ENCODE peak calls at places on chromosomes 16 and 17, in seven cellular contexts. T is K562, I is HCT116, P is SK-N-SH, Z is GM12878, C is H1, Q is HepG2. B is an unnamed sample.

GRCh38 chr17:42403150-42403549 is 14.9 kb upstream of the STAT3 start:
- DNase-seq in T (peak; percentile 52), I (no peak), P (peak; percentile 58), Z (no peak), C (no peak), Q (no peak), B (peak; percentile 56)

GRCh38 chr16:23027386-23027785 is 121.9 kb downstream of the USP31 start:
- DNase-seq in T (no peak), I (no peak), P (no peak), Z (no peak), C (no peak), Q (no peak), B (no peak)

GRCh38 chr17:50363217-50364060 is 9.5 kb downstream of the MRPL27 start:
- DNase-seq in T (no peak), I (no peak), P (peak; percentile 82), Z (no peak), C (peak; percentile 71), Q (peak; percentile 46), B (no peak)

GRCh38 chr17:17445925-17446665 is 30.7 kb upstream of the MED9 start:
- DNase-seq in T (no peak), I (peak; percentile 76), P (no peak), Z (no peak), C (no peak), Q (peak; percentile 98), B (peak; percentile 92)

GRCh38 chr16:609984-610383 is 20.1 kb downstream of the RAB40C start:
- DNase-seq in T (no peak), I (no peak), P (no peak), Z (no peak), C (no peak), Q (no peak), B (no peak)

GRCh38 chr16:11290102-11290893 is 9.2 kb upstream of the PRM1 start:
- DNase-seq in T (no peak), I (no peak), P (no peak), Z (no peak), C (no peak), Q (no peak), B (no peak)

GRCh38 chr17:5585814-5586558 is 1.7 kb upstream of the NLRP1 start:
- DNase-seq in T (peak; percentile 5), I (no peak), P (no peak), Z (peak; percentile 51), C (no peak), Q (no peak), B (peak; percentile 30)

GRCh38 chr16:4991754-4992153 is 33.6 kb downstream of the SEC14L5 start:
- DNase-seq in T (no peak), I (no peak), P (no peak), Z (no peak), C (no peak), Q (no peak), B (no peak)

GRCh38 chr17:52148969-52149351 is 9.6 kb downstream of the CA10 start:
- DNase-seq in T (no peak), I (no peak), P (no peak), Z (no peak), C (no peak), Q (no peak), B (no peak)

GRCh38 chr17:39606434-39607056 is 1.2 kb downstream of the NEUROD2 start:
- DNase-seq in T (no peak), I (no peak), P (no peak), Z (no peak), C (no peak), Q (no peak), B (peak; percentile 61)

DNA sequence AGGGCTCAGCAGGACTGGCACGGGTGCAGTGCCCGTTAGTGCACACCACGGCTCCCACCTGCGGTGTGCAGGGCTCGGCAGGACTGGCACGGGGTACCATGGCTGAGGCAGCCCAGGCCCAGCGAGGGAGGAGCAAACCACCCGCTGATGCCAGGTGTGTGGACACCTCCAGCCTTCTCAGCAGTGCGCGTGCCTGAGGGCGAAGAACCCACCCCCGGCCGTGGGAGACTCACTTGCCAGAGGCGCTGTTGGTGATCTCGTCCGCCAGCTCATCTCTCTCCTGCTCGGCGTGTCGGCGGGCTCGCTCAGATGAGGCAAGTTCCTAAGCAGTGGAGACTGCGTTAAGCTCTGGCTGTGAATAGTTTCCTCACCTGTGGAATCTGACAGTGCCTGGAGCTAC is 45.4 kb downstream of the NDEL1 start:
- DNase-seq in T (no peak), I (no peak), P (no peak), Z (no peak), C (no peak), Q (no peak), B (peak; percentile 26)
- TF ChIP-seq JUND in T (no peak), I (no peak), P (no peak), Z (no peak), C (no peak), Q (no peak), B (no peak)

DNA sequence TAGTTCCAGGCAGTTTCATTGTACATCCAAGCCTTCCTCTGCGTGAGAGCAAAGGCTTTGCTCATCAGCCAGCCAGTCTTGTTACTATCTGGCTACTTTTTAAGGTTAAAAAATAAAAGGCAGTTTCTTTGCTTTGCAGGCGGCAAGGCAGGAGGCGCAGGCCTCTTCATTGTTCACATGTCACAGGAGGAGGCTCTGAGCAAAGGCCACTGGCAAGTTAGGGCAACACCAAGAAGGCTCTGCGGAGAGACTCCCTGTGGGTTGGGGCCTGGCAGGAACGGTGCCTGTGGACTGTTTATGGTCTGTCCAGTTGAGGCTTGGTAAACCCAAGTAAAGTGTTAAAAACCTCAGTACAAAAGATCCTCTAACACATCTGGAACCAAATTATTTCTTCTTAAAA is 3.9 kb upstream of the NT5C start:
- DNase-seq in T (no peak), I (no peak), P (no peak), Z (no peak), C (no peak), Q (no peak), B (no peak)
- TF ChIP-seq JUND in T (no peak), I (no peak), P (no peak), Z (no peak), C (no peak), Q (no peak), B (no peak)

GRCh38 chr16:30764086-30764485 is 2.0 kb downstream of the RNF40 start:
- DNase-seq in T (no peak), I (no peak), P (no peak), Z (no peak), C (no peak), Q (no peak), B (no peak)
- TF ChIP-seq JUND in T (no peak), I (no peak), P (no peak), Z (no peak), C (no peak), Q (no peak), B (no peak)

GRCh38 chr16:57788951-57789350 is 13.3 kb downstream of the KIFC3 start:
- DNase-seq in T (no peak), I (no peak), P (no peak), Z (no peak), C (no peak), Q (no peak), B (no peak)

GRCh38 chr16:57794849-57795430 is 7.4 kb downstream of the KIFC3 start:
- DNase-seq in T (no peak), I (no peak), P (no peak), Z (no peak), C (no peak), Q (no peak), B (no peak)

GRCh38 chr16:57791903-57792461 is 10.3 kb downstream of the KIFC3 start:
- DNase-seq in T (no peak), I (no peak), P (no peak), Z (no peak), C (no peak), Q (no peak), B (no peak)

GRCh38 chr16:57788252-57788841 is 13.9 kb downstream of the KIFC3 start:
- DNase-seq in T (no peak), I (no peak), P (no peak), Z (no peak), C (no peak), Q (no peak), B (no peak)

GRCh38 chr16:57791156-57791902 is 11.0 kb downstream of the KIFC3 start:
- DNase-seq in T (no peak), I (no peak), P (no peak), Z (no peak), C (no peak), Q (no peak), B (no peak)
- TF ChIP-seq JUND in T (no peak), I (no peak), P (no peak), Z (no peak), C (no peak), Q (no peak), B (no peak)

GRCh38 chr16:84561291-84561690 is 56.6 kb downstream of the COTL1 start:
- DNase-seq in T (no peak), I (no peak), P (no peak), Z (no peak), C (no peak), Q (no peak), B (no peak)
- TF ChIP-seq JUND in T (no peak), I (no peak), P (no peak), Z (no peak), C (no peak), Q (no peak), B (no peak)

GRCh38 chr17:48634446-48635208 is 8.5 kb upstream of the HOXB9 start:
- DNase-seq in T (no peak), I (no peak), P (no peak), Z (no peak), C (no peak), Q (no peak), B (no peak)

GRCh38 chr17:48636177-48637018 is 10.2 kb upstream of the HOXB9 start:
- DNase-seq in T (peak; percentile 82), I (no peak), P (peak; percentile 91), Z (no peak), C (peak; percentile 85), Q (peak; percentile 83), B (peak; percentile 81)

GRCh38 chr17:48639136-48639535 is 13.0 kb upstream of the HOXB9 start:
- DNase-seq in T (peak; percentile 74), I (no peak), P (no peak), Z (no peak), C (no peak), Q (no peak), B (peak; percentile 87)

GRCh38 chr17:48639982-48640857 is 14.1 kb upstream of the HOXB9 start:
- DNase-seq in T (no peak), I (no peak), P (no peak), Z (no peak), C (no peak), Q (no peak), B (no peak)

GRCh38 chr17:48637323-48638260 is 11.4 kb upstream of the HOXB9 start:
- DNase-seq in T (no peak), I (no peak), P (no peak), Z (no peak), C (no peak), Q (no peak), B (no peak)
- TF ChIP-seq JUND in T (no peak), I (no peak), P (no peak), Z (no peak), C (no peak), Q (no peak), B (no peak)